ENCODE peak calls at places on chromosomes 6 and 20, in ten cellular contexts. Z, Y, A, H, R, U, D, J, G and L are unnamed samples.

GRCh38 chr6:5416250-5416649 is 154.9 kb downstream of the FARS2 start:
- DNase-seq in Z (no peak), Y (no peak), A (no peak), H (peak), R (no peak), U (no peak), D (no peak), J (no peak), G (no peak), L (no peak)

GRCh38 chr6:144179237-144179636 is 28.9 kb downstream of the STX11 start:
- DNase-seq in Z (no peak), Y (no peak), A (no peak), H (no peak), R (no peak), U (no peak), D (no peak), J (no peak), G (no peak), L (no peak)

GRCh38 chr20:63316502-63316921 is 23.5 kb downstream of the COL20A1 start:
- DNase-seq in Z (no peak), Y (no peak), A (no peak), H (no peak), R (no peak), U (no peak), D (no peak), J (no peak), G (no peak), L (no peak)

GRCh38 chr20:14992071-14992654 is 654.8 kb upstream of the FLRT3 start:
- DNase-seq in Z (no peak), Y (peak), A (no peak), H (no peak), R (no peak), U (no peak), D (no peak), J (peak), G (no peak), L (no peak)

GRCh38 chr6:33172307-33173227 is 19.7 kb downstream of the COL11A2 start:
- DNase-seq in Z (peak), Y (peak), A (no peak), H (no peak), R (no peak), U (no peak), D (no peak), J (peak), G (no peak), L (peak)

GRCh38 chr6:80158478-80158989 is 52.1 kb downstream of the BCKDHB start:
- DNase-seq in Z (no peak), Y (no peak), A (no peak), H (no peak), R (no peak), U (no peak), D (no peak), J (no peak), G (no peak), L (no peak)

GRCh38 chr6:134936927-134937326 is 13.0 kb downstream of the ALDH8A1 start:
- DNase-seq in Z (no peak), Y (peak), A (no peak), H (no peak), R (no peak), U (peak), D (no peak), J (peak), G (no peak), L (no peak)

GRCh38 chr6:139863356-139863755 is 488.9 kb upstream of the CITED2 start:
- DNase-seq in Z (no peak), Y (peak), A (no peak), H (no peak), R (no peak), U (peak), D (no peak), J (peak), G (no peak), L (no peak)

GRCh38 chr6:157494132-157494705 is 113.2 kb downstream of the ZDHHC14 start:
- DNase-seq in Z (no peak), Y (no peak), A (no peak), H (no peak), R (no peak), U (no peak), D (no peak), J (no peak), G (no peak), L (no peak)

GRCh38 chr6:31075528-31075927 is 36.8 kb downstream of the C6orf15 start:
- DNase-seq in Z (no peak), Y (peak), A (no peak), H (no peak), R (no peak), U (no peak), D (no peak), J (peak), G (no peak), L (no peak)

GRCh38 chr6:151475653-151476523 is 17.9 kb upstream of the CCDC170 start:
- DNase-seq in Z (no peak), Y (peak), A (no peak), H (peak), R (peak), U (no peak), D (peak), J (peak), G (peak), L (no peak)
- H3K4me3 ChIP-seq in Z (no peak), Y (no peak), A (no peak), H (no peak), R (no peak), U (no peak), D (no peak), J (no peak), G (no peak), L (no peak)

DNA sequence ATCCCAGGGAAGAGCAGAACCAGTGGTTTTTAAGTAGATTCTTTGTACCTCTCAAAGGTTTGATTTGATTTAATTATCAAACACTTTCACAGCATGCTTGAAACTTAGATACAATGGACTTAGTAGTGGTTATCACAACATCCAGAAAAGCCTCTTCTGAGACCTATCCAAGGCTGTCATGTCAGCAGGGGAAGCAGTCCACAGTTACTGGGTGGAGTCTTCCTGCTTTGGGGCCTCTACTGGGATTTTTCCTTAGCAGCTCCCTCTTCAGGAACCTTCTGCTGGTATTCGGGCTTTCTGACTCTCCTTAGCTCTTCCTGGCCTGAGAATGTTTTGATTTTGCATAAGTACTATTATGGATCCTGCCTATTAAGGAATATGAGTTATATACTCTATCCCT is 36.0 kb downstream of the ARFGEF2 start:
- DNase-seq in Z (no peak), Y (no peak), A (no peak), H (no peak), R (no peak), U (no peak), D (no peak), J (peak), G (no peak), L (no peak)
- H3K4me3 ChIP-seq in Z (no peak), Y (no peak), A (no peak), H (no peak), R (no peak), U (no peak), D (no peak), J (no peak), G (no peak), L (no peak)

GRCh38 chr6:92989656-92990055 is 429.7 kb downstream of the EPHA7 start:
- DNase-seq in Z (no peak), Y (peak), A (no peak), H (no peak), R (no peak), U (no peak), D (no peak), J (peak), G (no peak), L (no peak)
- H3K4me3 ChIP-seq in Z (no peak), Y (no peak), A (no peak), H (no peak), R (no peak), U (no peak), D (no peak), J (no peak), G (no peak), L (no peak)

GRCh38 chr6:41748542-41748941 is 1.3 kb upstream of the PGC start:
- DNase-seq in Z (no peak), Y (no peak), A (no peak), H (no peak), R (no peak), U (no peak), D (no peak), J (no peak), G (no peak), L (no peak)

GRCh38 chr6:41748102-41748477 is 893 bp upstream of the PGC start:
- DNase-seq in Z (no peak), Y (no peak), A (no peak), H (no peak), R (no peak), U (no peak), D (no peak), J (no peak), G (no peak), L (no peak)

GRCh38 chr6:41746068-41746467 is 1.1 kb downstream of the PGC start:
- DNase-seq in Z (no peak), Y (no peak), A (no peak), H (no peak), R (no peak), U (no peak), D (no peak), J (no peak), G (no peak), L (no peak)

GRCh38 chr6:41750374-41750773 is 3.2 kb upstream of the PGC start:
- DNase-seq in Z (no peak), Y (no peak), A (no peak), H (no peak), R (no peak), U (no peak), D (no peak), J (no peak), G (no peak), L (no peak)

GRCh38 chr6:41747256-41748101 is at the start of gene PGC:
- DNase-seq in Z (no peak), Y (no peak), A (no peak), H (no peak), R (no peak), U (no peak), D (no peak), J (peak), G (no peak), L (no peak)
- H3K4me3 ChIP-seq in Z (no peak), Y (no peak), A (no peak), H (no peak), R (no peak), U (no peak), D (no peak), J (no peak), G (no peak), L (no peak)

GRCh38 chr6:56749632-56750151 is 107.0 kb upstream of the DST start:
- DNase-seq in Z (no peak), Y (peak), A (no peak), H (no peak), R (no peak), U (no peak), D (no peak), J (peak), G (no peak), L (no peak)
- H3K4me3 ChIP-seq in Z (no peak), Y (no peak), A (no peak), H (no peak), R (no peak), U (no peak), D (no peak), J (no peak), G (no peak), L (no peak)

GRCh38 chr20:38162149-38162548 is 2.9 kb downstream of the TGM2 start:
- DNase-seq in Z (no peak), Y (no peak), A (no peak), H (no peak), R (no peak), U (no peak), D (no peak), J (no peak), G (no peak), L (no peak)
- H3K4me3 ChIP-seq in Z (no peak), Y (no peak), A (no peak), H (no peak), R (peak), U (no peak), D (no peak), J (no peak), G (no peak), L (no peak)

DNA sequence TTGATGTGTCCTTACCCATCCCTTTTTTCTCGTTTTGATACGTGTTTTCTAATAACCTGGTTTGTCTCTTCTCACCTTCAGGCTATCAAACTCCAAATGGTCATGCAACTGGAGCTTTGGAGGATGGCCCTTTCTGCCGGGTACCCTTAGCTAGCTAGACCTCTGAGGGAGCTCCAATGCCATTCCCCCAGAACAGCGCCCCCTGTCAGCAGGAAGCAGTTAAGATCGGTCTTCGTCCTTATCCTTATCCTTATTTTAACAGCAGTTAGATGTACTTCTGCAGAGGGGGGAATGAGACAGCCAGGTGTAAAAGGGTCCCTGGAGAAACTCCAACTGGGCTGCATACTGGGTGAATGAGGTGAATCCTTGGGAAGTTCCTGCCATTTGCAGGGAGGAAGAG is 37.2 kb downstream of the SEL1L2 start:
- DNase-seq in Z (no peak), Y (no peak), A (no peak), H (no peak), R (no peak), U (no peak), D (no peak), J (no peak), G (no peak), L (no peak)
- H3K4me3 ChIP-seq in Z (no peak), Y (no peak), A (no peak), H (no peak), R (no peak), U (no peak), D (no peak), J (no peak), G (no peak), L (no peak)

DNA sequence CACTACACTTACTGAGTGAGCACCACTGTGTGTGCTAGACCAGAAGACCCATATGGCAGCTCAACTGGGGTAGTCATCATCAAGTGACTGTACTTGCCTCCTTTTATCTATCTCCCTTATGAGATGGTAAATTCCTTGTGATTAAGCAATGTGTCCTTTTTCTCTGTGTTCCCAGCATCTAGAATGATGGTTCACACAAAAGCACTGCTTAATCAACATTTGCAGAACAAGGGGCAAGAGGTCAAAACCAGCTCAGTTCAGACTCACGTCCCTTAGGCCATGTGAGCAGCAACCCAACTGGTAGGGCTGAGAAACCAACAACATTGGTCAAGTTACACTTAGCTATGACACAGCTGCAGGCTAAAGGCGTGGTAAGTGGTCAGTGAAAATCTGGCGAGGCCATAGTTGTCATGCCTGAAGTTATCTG is 10.0 kb downstream of the TRAM2 start:
- DNase-seq in Z (no peak), Y (peak), A (no peak), H (no peak), R (peak), U (peak), D (no peak), J (peak), G (no peak), L (no peak)
- H3K4me3 ChIP-seq in Z (no peak), Y (no peak), A (no peak), H (no peak), R (no peak), U (no peak), D (no peak), J (no peak), G (no peak), L (no peak)